ENCODE peak calls at places on chromosomes 2 and 18, in seven cellular contexts. T is substantia nigra; A is left ventricle myocardium inferior; C is activated naive CD8-positive, alpha-beta T cell treated with anti-CD3 and anti-CD28 coated beads for 36 hours; D is cardiac fibroblast; I is endothelial cell of umbilical vein; U is RPMI7951. X is an unnamed sample.

GRCh38 chr2:11932896-11933295 is 186.5 kb downstream of the LPIN1 start:
- DNase-seq in T (no peak), A (no peak), C (no peak), D (peak; percentile 19), I (no peak), U (no peak), X (no peak)

GRCh38 chr18:78892721-78893120 is 86.9 kb upstream of the SALL3 start:
- DNase-seq in T (no peak), A (no peak), C (no peak), D (no peak), I (no peak), U (no peak), X (no peak)

GRCh38 chr2:239369631-239370161 is 31.1 kb downstream of the HDAC4 start:
- DNase-seq in T (no peak), A (no peak), C (peak; percentile 72), D (peak; percentile 35), I (no peak), U (peak; percentile 85), X (no peak)

GRCh38 chr2:204072443-204073324 is 136.1 kb downstream of the ICOS start:
- DNase-seq in T (peak; percentile 1), A (no peak), C (peak; percentile 66), D (peak; percentile 2), I (peak; percentile 38), U (no peak), X (peak; percentile 31)

GRCh38 chr2:191521608-191522208 is 156.2 kb upstream of the NABP1 start:
- DNase-seq in T (no peak), A (no peak), C (no peak), D (peak; percentile 58), I (peak; percentile 56), U (peak; percentile 47), X (no peak)

GRCh38 chr2:233546774-233547173 is 19.8 kb downstream of the USP40 start:
- DNase-seq in T (no peak), A (peak; percentile 20), C (no peak), D (no peak), I (no peak), U (no peak), X (no peak)

GRCh38 chr2:215843579-215843978 is 169.8 kb downstream of the MREG start:
- DNase-seq in T (no peak), A (no peak), C (no peak), D (peak; percentile 96), I (peak; percentile 88), U (peak; percentile 93), X (no peak)

GRCh38 chr18:63131106-63131943 is 188.2 kb downstream of the BCL2 start:
- DNase-seq in T (no peak), A (no peak), C (peak; percentile 21), D (peak; percentile 77), I (peak; percentile 52), U (peak; percentile 49), X (peak; percentile 43)

GRCh38 chr2:134244091-134244490 is 9.8 kb upstream of the MGAT5 start:
- DNase-seq in T (no peak), A (no peak), C (no peak), D (peak; percentile 56), I (no peak), U (peak; percentile 51), X (no peak)

GRCh38 chr2:146037334-146037870 is 1517.5 kb upstream of the ZEB2 start:
- DNase-seq in T (no peak), A (no peak), C (no peak), D (peak; percentile 2), I (no peak), U (peak; percentile 4), X (no peak)

GRCh38 chr2:15579641-15580040 is 12.0 kb upstream of the DDX1 start:
- DNase-seq in T (no peak), A (no peak), C (no peak), D (no peak), I (peak; percentile 89), U (peak; percentile 5), X (no peak)

GRCh38 chr2:24702800-24703199 is 90.4 kb downstream of the PTRHD1 start:
- DNase-seq in T (no peak), A (no peak), C (no peak), D (peak; percentile 92), I (peak; percentile 88), U (peak; percentile 73), X (no peak)

GRCh38 chr2:60549250-60550150 is 4.0 kb downstream of the BCL11A start:
- DNase-seq in T (no peak), A (peak; percentile 29), C (peak; percentile 26), D (peak; percentile 16), I (peak; percentile 7), U (no peak), X (no peak)

GRCh38 chr2:77484026-77484425 is 38.1 kb downstream of the LRRTM4 start:
- DNase-seq in T (no peak), A (no peak), C (no peak), D (no peak), I (no peak), U (peak; percentile 16), X (no peak)

GRCh38 chr18:40874233-40874632 is 1080.8 kb upstream of the PIK3C3 start:
- DNase-seq in T (no peak), A (no peak), C (no peak), D (peak; percentile 79), I (peak; percentile 25), U (no peak), X (no peak)

GRCh38 chr18:28045176-28045810 is 131.6 kb downstream of the CDH2 start:
- DNase-seq in T (no peak), A (no peak), C (no peak), D (peak; percentile 92), I (peak; percentile 50), U (peak; percentile 56), X (no peak)

GRCh38 chr2:158735822-158736580 is 59.1 kb upstream of the DAPL1 start:
- DNase-seq in T (no peak), A (no peak), C (no peak), D (no peak), I (no peak), U (no peak), X (no peak)

GRCh38 chr2:71939588-71940535 is 207.8 kb downstream of the CYP26B1 start:
- DNase-seq in T (no peak), A (peak; percentile 45), C (no peak), D (no peak), I (no peak), U (peak; percentile 82), X (no peak)